ENCODE peak calls at places on chromosomes 16 and 17, in nine cellular contexts. L is Calu3, E is stomach, V is tibial artery, H is heart right ventricle, J is thoracic aorta, Y is pancreas, R is fibroblast of lung, W is SK-N-SH. I is an unnamed sample.

GRCh38 chr17:30326816-30327215 is 7.0 kb downstream of the TMIGD1 start:
- DNase-seq in L (no peak), E (no peak), V (no peak), H (no peak), J (no peak), Y (no peak), R (no peak), W (no peak), I (no peak)

GRCh38 chr16:74923766-74924460 is 61.0 kb downstream of the WDR59 start:
- DNase-seq in L (no peak), E (peak), V (no peak), H (no peak), J (no peak), Y (peak), R (peak), W (no peak), I (no peak)

GRCh38 chr16:24609740-24610420 is 70.5 kb downstream of the RBBP6 start:
- DNase-seq in L (peak), E (peak), V (peak), H (peak), J (peak), Y (peak), R (peak), W (peak), I (peak)

GRCh38 chr17:81522491-81523125 is 5.6 kb upstream of the FSCN2 start:
- DNase-seq in L (no peak), E (no peak), V (no peak), H (no peak), J (no peak), Y (no peak), R (no peak), W (no peak), I (no peak)

GRCh38 chr16:51968756-51969155 is 578.2 kb downstream of the TOX3 start:
- DNase-seq in L (no peak), E (no peak), V (no peak), H (no peak), J (no peak), Y (no peak), R (no peak), W (no peak), I (no peak)

GRCh38 chr17:32912218-32912897 is 15.6 kb upstream of the TMEM98 start:
- DNase-seq in L (no peak), E (peak), V (peak), H (peak), J (peak), Y (peak), R (peak), W (no peak), I (no peak)

GRCh38 chr16:30444231-30445148 is 1.2 kb downstream of the SEPHS2 start:
- DNase-seq in L (no peak), E (no peak), V (no peak), H (no peak), J (no peak), Y (no peak), R (no peak), W (no peak), I (no peak)

GRCh38 chr16:46763147-46763546 is 15.0 kb upstream of the MYLK3 start:
- DNase-seq in L (no peak), E (no peak), V (no peak), H (peak), J (no peak), Y (no peak), R (peak), W (no peak), I (peak)

GRCh38 chr16:11833951-11834695 is 17.2 kb downstream of the RSL1D1 start:
- DNase-seq in L (no peak), E (no peak), V (no peak), H (no peak), J (no peak), Y (no peak), R (peak), W (no peak), I (no peak)

GRCh38 chr17:50198026-50198669 is 3.3 kb downstream of the COL1A1 start:
- DNase-seq in L (peak), E (peak), V (peak), H (peak), J (no peak), Y (no peak), R (peak), W (peak), I (peak)

GRCh38 chr16:1002399-1003161 is 21.0 kb downstream of the SOX8 start:
- DNase-seq in L (peak), E (peak), V (no peak), H (no peak), J (no peak), Y (no peak), R (peak), W (no peak), I (no peak)

GRCh38 chr17:77279448-77280303 is 138.9 kb downstream of the SEC14L1 start:
- DNase-seq in L (peak), E (peak), V (no peak), H (no peak), J (no peak), Y (no peak), R (peak), W (peak), I (no peak)

GRCh38 chr17:36525113-36525512 is 9.6 kb downstream of the MYO19 start:
- DNase-seq in L (no peak), E (no peak), V (no peak), H (no peak), J (no peak), Y (no peak), R (peak), W (no peak), I (no peak)

GRCh38 chr16:50067290-50067853 is 1.6 kb downstream of the HEATR3 start:
- DNase-seq in L (peak), E (no peak), V (no peak), H (peak), J (no peak), Y (no peak), R (peak), W (peak), I (peak)

GRCh38 chr17:4048218-4048617 is 84.0 kb upstream of the ATP2A3 start:
- DNase-seq in L (no peak), E (no peak), V (no peak), H (no peak), J (no peak), Y (no peak), R (peak), W (no peak), I (no peak)

GRCh38 chr17:75856062-75856681 is 1.0 kb upstream of the WBP2 start:
- DNase-seq in L (peak), E (peak), V (peak), H (no peak), J (no peak), Y (no peak), R (no peak), W (no peak), I (no peak)

GRCh38 chr16:1560153-1560552 is 26.7 kb downstream of the TMEM204 start:
- DNase-seq in L (no peak), E (no peak), V (no peak), H (no peak), J (no peak), Y (no peak), R (no peak), W (no peak), I (no peak)

GRCh38 chr17:80501739-80502577 is 25.6 kb upstream of the NPTX1 start:
- DNase-seq in L (no peak), E (no peak), V (no peak), H (no peak), J (no peak), Y (no peak), R (peak), W (no peak), I (no peak)

GRCh38 chr17:79027925-79028491 is 4.0 kb downstream of the C1QTNF1 start:
- DNase-seq in L (no peak), E (no peak), V (peak), H (no peak), J (no peak), Y (no peak), R (no peak), W (peak), I (no peak)

GRCh38 chr17:53353919-53354351 is 468.8 kb upstream of the KIF2B start:
- DNase-seq in L (no peak), E (peak), V (no peak), H (peak), J (no peak), Y (peak), R (peak), W (peak), I (no peak)

GRCh38 chr16:28063047-28063521 is 430 bp downstream of the GSG1L start:
- DNase-seq in L (no peak), E (no peak), V (no peak), H (no peak), J (no peak), Y (no peak), R (peak), W (peak), I (peak)

GRCh38 chr17:76272541-76273434 is 7.6 kb downstream of the UBALD2 start:
- DNase-seq in L (no peak), E (no peak), V (no peak), H (no peak), J (no peak), Y (no peak), R (no peak), W (no peak), I (no peak)

GRCh38 chr17:43454888-43455287 is 28.9 kb upstream of the DHX8 start:
- DNase-seq in L (no peak), E (no peak), V (no peak), H (no peak), J (no peak), Y (no peak), R (no peak), W (no peak), I (no peak)

GRCh38 chr17:51228177-51228576 is 31.7 kb downstream of the MBTD1 start:
- DNase-seq in L (no peak), E (no peak), V (no peak), H (no peak), J (no peak), Y (no peak), R (peak), W (no peak), I (no peak)

GRCh38 chr17:70144260-70144846 is 25.0 kb upstream of the KCNJ2 start:
- DNase-seq in L (no peak), E (no peak), V (no peak), H (no peak), J (no peak), Y (no peak), R (peak), W (peak), I (no peak)

GRCh38 chr17:66485272-66485947 is 183.0 kb downstream of the PRKCA start:
- DNase-seq in L (no peak), E (no peak), V (no peak), H (no peak), J (no peak), Y (no peak), R (no peak), W (no peak), I (no peak)

GRCh38 chr17:80890551-80890930 is 101.1 kb upstream of the CHMP6 start:
- DNase-seq in L (no peak), E (no peak), V (no peak), H (no peak), J (no peak), Y (no peak), R (no peak), W (no peak), I (no peak)

GRCh38 chr17:4101127-4101798 is 41.6 kb downstream of the ZZEF1 start:
- DNase-seq in L (no peak), E (no peak), V (no peak), H (peak), J (no peak), Y (no peak), R (peak), W (no peak), I (no peak)

GRCh38 chr16:72959301-72959996 is 88.5 kb downstream of the ZFHX3 start:
- DNase-seq in L (no peak), E (no peak), V (peak), H (no peak), J (no peak), Y (no peak), R (no peak), W (no peak), I (no peak)

GRCh38 chr17:31424944-31425582 is 33.6 kb downstream of the RAB11FIP4 start:
- DNase-seq in L (no peak), E (peak), V (no peak), H (peak), J (no peak), Y (no peak), R (peak), W (peak), I (peak)

GRCh38 chr17:79276824-79277223 is 202.2 kb downstream of the ENGASE start:
- DNase-seq in L (no peak), E (no peak), V (no peak), H (no peak), J (no peak), Y (peak), R (no peak), W (no peak), I (no peak)

GRCh38 chr17:73304971-73305786 is 6.6 kb downstream of the CDC42EP4 start:
- DNase-seq in L (peak), E (peak), V (peak), H (peak), J (peak), Y (peak), R (peak), W (no peak), I (no peak)
- TF ChIP-seq CTCF in L (no peak), E (no peak), V (peak), H (peak), J (no peak), Y (no peak), R (peak), W (peak), I (no peak)

GRCh38 chr17:1561420-1562177 is 993 bp downstream of the PITPNA start:
- DNase-seq in L (peak), E (no peak), V (no peak), H (no peak), J (no peak), Y (no peak), R (peak), W (peak), I (peak)
- TF ChIP-seq CTCF in L (no peak), E (no peak), V (no peak), H (peak), J (peak), Y (no peak), R (peak), W (peak), I (no peak)

GRCh38 chr17:38729886-38730525 is at the start of gene CISD3:
- DNase-seq in L (peak), E (peak), V (peak), H (peak), J (no peak), Y (peak), R (peak), W (peak), I (peak)
- TF ChIP-seq CTCF in L (peak), E (peak), V (peak), H (peak), J (peak), Y (peak), R (peak), W (peak), I (peak)

DNA sequence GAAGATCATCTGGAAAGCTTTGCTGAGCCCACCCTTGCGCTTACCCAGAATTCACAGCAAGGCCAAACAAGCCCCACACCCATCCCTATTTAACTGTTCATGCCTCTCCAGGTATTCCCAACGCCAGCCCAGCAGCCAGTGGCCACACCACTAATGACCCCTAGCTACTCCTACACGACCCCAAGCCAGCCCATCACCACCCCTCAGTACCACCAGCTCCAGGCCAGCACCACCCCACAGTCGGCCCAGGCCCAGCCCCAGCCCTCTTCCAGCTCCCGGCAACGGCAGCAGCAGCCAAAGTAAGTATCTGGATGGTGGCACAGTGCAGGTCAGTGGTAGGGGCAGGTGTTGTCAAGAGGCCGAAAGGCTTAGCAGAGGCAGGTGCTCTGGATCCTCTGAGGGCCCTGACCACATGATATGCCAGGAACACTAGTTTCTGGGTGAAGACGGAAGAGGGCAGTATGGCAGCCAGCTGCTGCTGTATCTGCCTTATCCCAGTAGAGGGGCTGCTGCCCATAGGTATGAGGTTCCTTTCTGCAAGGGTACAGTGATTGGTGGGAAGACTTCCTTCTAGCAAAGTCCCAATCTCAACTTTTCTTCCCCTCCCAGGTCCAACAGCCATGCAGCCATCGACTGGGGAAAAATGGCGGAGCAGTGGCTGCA is 10.7 kb downstream of the PROCA1 start:
- DNase-seq in L (no peak), E (no peak), V (no peak), H (no peak), J (no peak), Y (no peak), R (no peak), W (no peak), I (no peak)
- TF ChIP-seq CTCF in L (no peak), E (no peak), V (no peak), H (no peak), J (no peak), Y (no peak), R (no peak), W (no peak), I (no peak)

DNA sequence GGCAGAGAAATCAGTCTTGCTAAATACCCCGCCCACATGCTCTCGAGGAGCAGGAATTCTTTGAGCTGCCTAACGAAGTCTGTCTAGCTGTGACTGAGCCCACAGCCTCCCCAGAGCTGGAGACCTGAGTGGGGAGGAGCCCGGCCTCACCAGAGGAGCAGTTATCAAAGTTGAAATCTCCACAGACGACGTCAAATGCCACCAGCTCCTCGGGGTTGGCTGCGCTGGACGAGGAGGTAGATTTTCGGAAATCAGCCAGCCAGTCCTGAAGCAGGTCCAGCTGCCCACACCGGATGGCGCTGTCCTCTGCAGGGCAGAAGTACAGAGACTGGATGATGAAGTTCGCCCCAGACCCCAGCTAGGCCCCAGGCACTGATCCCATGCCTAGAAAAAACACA is 53.8 kb downstream of the PRMT7 start:
- DNase-seq in L (no peak), E (no peak), V (no peak), H (no peak), J (no peak), Y (no peak), R (peak), W (no peak), I (no peak)
- TF ChIP-seq CTCF in L (no peak), E (no peak), V (no peak), H (no peak), J (no peak), Y (no peak), R (no peak), W (peak), I (peak)

GRCh38 chr17:19336938-19337711 is 25.4 kb downstream of the B9D1 start:
- DNase-seq in L (no peak), E (peak), V (no peak), H (no peak), J (no peak), Y (no peak), R (peak), W (no peak), I (no peak)
- TF ChIP-seq CTCF in L (no peak), E (no peak), V (no peak), H (peak), J (no peak), Y (no peak), R (peak), W (no peak), I (no peak)

GRCh38 chr16:89316701-89317100 is 99.2 kb downstream of the ZNF778 start:
- DNase-seq in L (no peak), E (no peak), V (no peak), H (no peak), J (no peak), Y (no peak), R (no peak), W (no peak), I (no peak)
- TF ChIP-seq CTCF in L (no peak), E (no peak), V (no peak), H (no peak), J (no peak), Y (no peak), R (no peak), W (no peak), I (no peak)

DNA sequence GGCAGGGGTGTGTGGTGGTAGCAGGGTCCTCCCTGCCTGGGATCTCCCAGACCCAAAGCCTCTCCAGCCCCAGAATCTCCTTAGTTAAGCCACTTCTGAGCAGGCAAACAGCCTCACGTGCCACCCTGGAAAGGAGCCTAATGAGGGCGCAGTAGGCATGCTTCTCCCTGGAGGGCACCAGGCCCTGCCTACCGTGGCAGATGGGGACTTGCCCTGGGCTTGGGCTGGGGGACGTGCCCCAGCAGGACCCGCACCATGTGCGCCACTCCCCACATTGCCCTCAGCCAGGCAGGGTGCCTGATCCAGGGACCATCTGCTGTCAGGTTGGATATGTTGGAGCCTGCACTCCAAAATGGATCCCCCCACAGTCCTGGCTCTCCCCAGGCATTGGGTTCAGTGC is 14.2 kb downstream of the FAM83G start:
- DNase-seq in L (no peak), E (no peak), V (no peak), H (no peak), J (no peak), Y (no peak), R (no peak), W (no peak), I (no peak)
- TF ChIP-seq CTCF in L (no peak), E (no peak), V (no peak), H (no peak), J (no peak), Y (no peak), R (no peak), W (no peak), I (no peak)

GRCh38 chr16:22123146-22123545 is 30.8 kb downstream of the VWA3A start:
- DNase-seq in L (no peak), E (no peak), V (no peak), H (no peak), J (no peak), Y (no peak), R (no peak), W (no peak), I (no peak)
- TF ChIP-seq CTCF in L (no peak), E (no peak), V (no peak), H (no peak), J (no peak), Y (no peak), R (no peak), W (no peak), I (no peak)